ENCODE peak calls at places on chromosome 16, in nine cellular contexts. One of them, this sample, is unnamed.

GRCh38 chr16:79466111-79466510 is 134.4 kb downstream of the MAF start:
- DNase-seq in stimulated activated naive B cell treated with anti-CD40 and anti-IgM and Interleukin-4, amounts not matched to agents 10 μg/mL and 1 μg/mL and 100 μg/mL, for 72 hours: no peak
- DNase-seq in mammary epithelial cell: peak; percentile 49
- DNase-seq in substantia nigra: no peak
- DNase-seq in stimulated activated CD8-positive, alpha-beta memory T cell treated with anti-CD3 and anti-CD28 coated beads, Interleukin-7, amount 100 ng/mL, for 1 hour: no peak
- DNase-seq in activated naive CD4-positive, alpha-beta T cell: no peak
- DNase-seq in CD8-positive, alpha-beta T cell: no peak
- DNase-seq in thoracic aorta: no peak
- DNase-seq in NCI-H1694: no peak
- DNase-seq in this sample: no peak

GRCh38 chr16:86597880-86598606 is 19.7 kb downstream of the FOXL1 start:
- DNase-seq in stimulated activated naive B cell treated with anti-CD40 and anti-IgM and Interleukin-4, amounts not matched to agents 10 μg/mL and 1 μg/mL and 100 μg/mL, for 72 hours: no peak
- DNase-seq in mammary epithelial cell: no peak
- DNase-seq in substantia nigra: no peak
- DNase-seq in stimulated activated CD8-positive, alpha-beta memory T cell treated with anti-CD3 and anti-CD28 coated beads, Interleukin-7, amount 100 ng/mL, for 1 hour: no peak
- DNase-seq in activated naive CD4-positive, alpha-beta T cell: no peak
- DNase-seq in CD8-positive, alpha-beta T cell: no peak
- DNase-seq in thoracic aorta: no peak
- DNase-seq in NCI-H1694: no peak
- DNase-seq in this sample: peak; percentile 11

GRCh38 chr16:28986492-28986891 is 1.6 kb downstream of the LAT start:
- DNase-seq in stimulated activated naive B cell treated with anti-CD40 and anti-IgM and Interleukin-4, amounts not matched to agents 10 μg/mL and 1 μg/mL and 100 μg/mL, for 72 hours: no peak
- DNase-seq in mammary epithelial cell: no peak
- DNase-seq in substantia nigra: no peak
- DNase-seq in stimulated activated CD8-positive, alpha-beta memory T cell treated with anti-CD3 and anti-CD28 coated beads, Interleukin-7, amount 100 ng/mL, for 1 hour: no peak
- DNase-seq in activated naive CD4-positive, alpha-beta T cell: no peak
- DNase-seq in CD8-positive, alpha-beta T cell: no peak
- DNase-seq in thoracic aorta: no peak
- DNase-seq in NCI-H1694: no peak
- DNase-seq in this sample: no peak

GRCh38 chr16:1333854-1334719 is 642 bp downstream of the BAIAP3 start:
- DNase-seq in stimulated activated naive B cell treated with anti-CD40 and anti-IgM and Interleukin-4, amounts not matched to agents 10 μg/mL and 1 μg/mL and 100 μg/mL, for 72 hours: no peak
- DNase-seq in mammary epithelial cell: no peak
- DNase-seq in substantia nigra: no peak
- DNase-seq in stimulated activated CD8-positive, alpha-beta memory T cell treated with anti-CD3 and anti-CD28 coated beads, Interleukin-7, amount 100 ng/mL, for 1 hour: no peak
- DNase-seq in activated naive CD4-positive, alpha-beta T cell: no peak
- DNase-seq in CD8-positive, alpha-beta T cell: no peak
- DNase-seq in thoracic aorta: no peak
- DNase-seq in NCI-H1694: no peak
- DNase-seq in this sample: no peak

GRCh38 chr16:30166202-30166902 is 17.1 kb upstream of the CORO1A start:
- DNase-seq in stimulated activated naive B cell treated with anti-CD40 and anti-IgM and Interleukin-4, amounts not matched to agents 10 μg/mL and 1 μg/mL and 100 μg/mL, for 72 hours: peak; percentile 42
- DNase-seq in mammary epithelial cell: no peak
- DNase-seq in substantia nigra: no peak
- DNase-seq in stimulated activated CD8-positive, alpha-beta memory T cell treated with anti-CD3 and anti-CD28 coated beads, Interleukin-7, amount 100 ng/mL, for 1 hour: no peak
- DNase-seq in activated naive CD4-positive, alpha-beta T cell: no peak
- DNase-seq in CD8-positive, alpha-beta T cell: no peak
- DNase-seq in thoracic aorta: no peak
- DNase-seq in NCI-H1694: no peak
- DNase-seq in this sample: no peak

GRCh38 chr16:64878964-64879363 is 242.9 kb downstream of the CDH11 start:
- DNase-seq in stimulated activated naive B cell treated with anti-CD40 and anti-IgM and Interleukin-4, amounts not matched to agents 10 μg/mL and 1 μg/mL and 100 μg/mL, for 72 hours: no peak
- DNase-seq in mammary epithelial cell: no peak
- DNase-seq in substantia nigra: no peak
- DNase-seq in stimulated activated CD8-positive, alpha-beta memory T cell treated with anti-CD3 and anti-CD28 coated beads, Interleukin-7, amount 100 ng/mL, for 1 hour: no peak
- DNase-seq in activated naive CD4-positive, alpha-beta T cell: no peak
- DNase-seq in CD8-positive, alpha-beta T cell: no peak
- DNase-seq in thoracic aorta: no peak
- DNase-seq in NCI-H1694: no peak
- DNase-seq in this sample: no peak

GRCh38 chr16:72937916-72938315 is 110.0 kb downstream of the ZFHX3 start:
- DNase-seq in stimulated activated naive B cell treated with anti-CD40 and anti-IgM and Interleukin-4, amounts not matched to agents 10 μg/mL and 1 μg/mL and 100 μg/mL, for 72 hours: no peak
- DNase-seq in mammary epithelial cell: no peak
- DNase-seq in substantia nigra: no peak
- DNase-seq in stimulated activated CD8-positive, alpha-beta memory T cell treated with anti-CD3 and anti-CD28 coated beads, Interleukin-7, amount 100 ng/mL, for 1 hour: no peak
- DNase-seq in activated naive CD4-positive, alpha-beta T cell: no peak
- DNase-seq in CD8-positive, alpha-beta T cell: no peak
- DNase-seq in thoracic aorta: no peak
- DNase-seq in NCI-H1694: no peak
- DNase-seq in this sample: peak; percentile 82

GRCh38 chr16:69334696-69335095 is 4.3 kb upstream of the PDF start:
- DNase-seq in stimulated activated naive B cell treated with anti-CD40 and anti-IgM and Interleukin-4, amounts not matched to agents 10 μg/mL and 1 μg/mL and 100 μg/mL, for 72 hours: no peak
- DNase-seq in mammary epithelial cell: no peak
- DNase-seq in substantia nigra: no peak
- DNase-seq in stimulated activated CD8-positive, alpha-beta memory T cell treated with anti-CD3 and anti-CD28 coated beads, Interleukin-7, amount 100 ng/mL, for 1 hour: no peak
- DNase-seq in activated naive CD4-positive, alpha-beta T cell: no peak
- DNase-seq in CD8-positive, alpha-beta T cell: no peak
- DNase-seq in thoracic aorta: no peak
- DNase-seq in NCI-H1694: no peak
- DNase-seq in this sample: no peak

GRCh38 chr16:31301708-31302400 is 42.1 kb downstream of the ITGAM start:
- DNase-seq in stimulated activated naive B cell treated with anti-CD40 and anti-IgM and Interleukin-4, amounts not matched to agents 10 μg/mL and 1 μg/mL and 100 μg/mL, for 72 hours: no peak
- DNase-seq in mammary epithelial cell: peak; percentile 26
- DNase-seq in substantia nigra: no peak
- DNase-seq in stimulated activated CD8-positive, alpha-beta memory T cell treated with anti-CD3 and anti-CD28 coated beads, Interleukin-7, amount 100 ng/mL, for 1 hour: no peak
- DNase-seq in activated naive CD4-positive, alpha-beta T cell: no peak
- DNase-seq in CD8-positive, alpha-beta T cell: no peak
- DNase-seq in thoracic aorta: no peak
- DNase-seq in NCI-H1694: no peak
- DNase-seq in this sample: no peak

GRCh38 chr16:19316846-19317245 is 31.3 kb downstream of the CLEC19A start:
- DNase-seq in stimulated activated naive B cell treated with anti-CD40 and anti-IgM and Interleukin-4, amounts not matched to agents 10 μg/mL and 1 μg/mL and 100 μg/mL, for 72 hours: no peak
- DNase-seq in mammary epithelial cell: no peak
- DNase-seq in substantia nigra: no peak
- DNase-seq in stimulated activated CD8-positive, alpha-beta memory T cell treated with anti-CD3 and anti-CD28 coated beads, Interleukin-7, amount 100 ng/mL, for 1 hour: no peak
- DNase-seq in activated naive CD4-positive, alpha-beta T cell: no peak
- DNase-seq in CD8-positive, alpha-beta T cell: no peak
- DNase-seq in thoracic aorta: no peak
- DNase-seq in NCI-H1694: peak; percentile 46
- DNase-seq in this sample: peak; percentile 9

GRCh38 chr16:58931436-58931835 is 197.3 kb upstream of the GOT2 start:
- DNase-seq in stimulated activated naive B cell treated with anti-CD40 and anti-IgM and Interleukin-4, amounts not matched to agents 10 μg/mL and 1 μg/mL and 100 μg/mL, for 72 hours: no peak
- DNase-seq in mammary epithelial cell: no peak
- DNase-seq in substantia nigra: no peak
- DNase-seq in stimulated activated CD8-positive, alpha-beta memory T cell treated with anti-CD3 and anti-CD28 coated beads, Interleukin-7, amount 100 ng/mL, for 1 hour: no peak
- DNase-seq in activated naive CD4-positive, alpha-beta T cell: no peak
- DNase-seq in CD8-positive, alpha-beta T cell: no peak
- DNase-seq in thoracic aorta: no peak
- DNase-seq in NCI-H1694: no peak
- DNase-seq in this sample: no peak

GRCh38 chr16:29675811-29676643 is 3.0 kb upstream of the QPRT start:
- DNase-seq in stimulated activated naive B cell treated with anti-CD40 and anti-IgM and Interleukin-4, amounts not matched to agents 10 μg/mL and 1 μg/mL and 100 μg/mL, for 72 hours: no peak
- DNase-seq in mammary epithelial cell: peak; percentile 11
- DNase-seq in substantia nigra: no peak
- DNase-seq in stimulated activated CD8-positive, alpha-beta memory T cell treated with anti-CD3 and anti-CD28 coated beads, Interleukin-7, amount 100 ng/mL, for 1 hour: no peak
- DNase-seq in activated naive CD4-positive, alpha-beta T cell: no peak
- DNase-seq in CD8-positive, alpha-beta T cell: no peak
- DNase-seq in thoracic aorta: no peak
- DNase-seq in NCI-H1694: no peak
- DNase-seq in this sample: peak; percentile 30

GRCh38 chr16:53412549-53412948 is 21.7 kb upstream of the RBL2 start:
- DNase-seq in stimulated activated naive B cell treated with anti-CD40 and anti-IgM and Interleukin-4, amounts not matched to agents 10 μg/mL and 1 μg/mL and 100 μg/mL, for 72 hours: no peak
- DNase-seq in mammary epithelial cell: no peak
- DNase-seq in substantia nigra: no peak
- DNase-seq in stimulated activated CD8-positive, alpha-beta memory T cell treated with anti-CD3 and anti-CD28 coated beads, Interleukin-7, amount 100 ng/mL, for 1 hour: no peak
- DNase-seq in activated naive CD4-positive, alpha-beta T cell: no peak
- DNase-seq in CD8-positive, alpha-beta T cell: no peak
- DNase-seq in thoracic aorta: no peak
- DNase-seq in NCI-H1694: no peak
- DNase-seq in this sample: no peak

GRCh38 chr16:19997264-19997663 is 76.4 kb downstream of the GPR139 start:
- DNase-seq in stimulated activated naive B cell treated with anti-CD40 and anti-IgM and Interleukin-4, amounts not matched to agents 10 μg/mL and 1 μg/mL and 100 μg/mL, for 72 hours: no peak
- DNase-seq in mammary epithelial cell: no peak
- DNase-seq in substantia nigra: no peak
- DNase-seq in stimulated activated CD8-positive, alpha-beta memory T cell treated with anti-CD3 and anti-CD28 coated beads, Interleukin-7, amount 100 ng/mL, for 1 hour: no peak
- DNase-seq in activated naive CD4-positive, alpha-beta T cell: no peak
- DNase-seq in CD8-positive, alpha-beta T cell: no peak
- DNase-seq in thoracic aorta: no peak
- DNase-seq in NCI-H1694: no peak
- DNase-seq in this sample: no peak

GRCh38 chr16:77591347-77591746 is 131.0 kb upstream of the NUDT7 start:
- DNase-seq in stimulated activated naive B cell treated with anti-CD40 and anti-IgM and Interleukin-4, amounts not matched to agents 10 μg/mL and 1 μg/mL and 100 μg/mL, for 72 hours: no peak
- DNase-seq in mammary epithelial cell: no peak
- DNase-seq in substantia nigra: no peak
- DNase-seq in stimulated activated CD8-positive, alpha-beta memory T cell treated with anti-CD3 and anti-CD28 coated beads, Interleukin-7, amount 100 ng/mL, for 1 hour: no peak
- DNase-seq in activated naive CD4-positive, alpha-beta T cell: no peak
- DNase-seq in CD8-positive, alpha-beta T cell: no peak
- DNase-seq in thoracic aorta: no peak
- DNase-seq in NCI-H1694: no peak
- DNase-seq in this sample: no peak

GRCh38 chr16:57785385-57785784 is 16.9 kb downstream of the KIFC3 start:
- DNase-seq in stimulated activated naive B cell treated with anti-CD40 and anti-IgM and Interleukin-4, amounts not matched to agents 10 μg/mL and 1 μg/mL and 100 μg/mL, for 72 hours: no peak
- DNase-seq in mammary epithelial cell: no peak
- DNase-seq in substantia nigra: no peak
- DNase-seq in stimulated activated CD8-positive, alpha-beta memory T cell treated with anti-CD3 and anti-CD28 coated beads, Interleukin-7, amount 100 ng/mL, for 1 hour: no peak
- DNase-seq in activated naive CD4-positive, alpha-beta T cell: no peak
- DNase-seq in CD8-positive, alpha-beta T cell: no peak
- DNase-seq in thoracic aorta: no peak
- DNase-seq in NCI-H1694: no peak
- DNase-seq in this sample: no peak

GRCh38 chr16:6146874-6147425 is 1049.4 kb upstream of the EEF2KMT start:
- DNase-seq in stimulated activated naive B cell treated with anti-CD40 and anti-IgM and Interleukin-4, amounts not matched to agents 10 μg/mL and 1 μg/mL and 100 μg/mL, for 72 hours: no peak
- DNase-seq in mammary epithelial cell: no peak
- DNase-seq in substantia nigra: no peak
- DNase-seq in stimulated activated CD8-positive, alpha-beta memory T cell treated with anti-CD3 and anti-CD28 coated beads, Interleukin-7, amount 100 ng/mL, for 1 hour: no peak
- DNase-seq in activated naive CD4-positive, alpha-beta T cell: no peak
- DNase-seq in CD8-positive, alpha-beta T cell: no peak
- DNase-seq in thoracic aorta: no peak
- DNase-seq in NCI-H1694: no peak
- DNase-seq in this sample: no peak

GRCh38 chr16:70740174-70740918 is 54.5 kb upstream of the MTSS2 start:
- DNase-seq in stimulated activated naive B cell treated with anti-CD40 and anti-IgM and Interleukin-4, amounts not matched to agents 10 μg/mL and 1 μg/mL and 100 μg/mL, for 72 hours: no peak
- DNase-seq in mammary epithelial cell: no peak
- DNase-seq in substantia nigra: no peak
- DNase-seq in stimulated activated CD8-positive, alpha-beta memory T cell treated with anti-CD3 and anti-CD28 coated beads, Interleukin-7, amount 100 ng/mL, for 1 hour: no peak
- DNase-seq in activated naive CD4-positive, alpha-beta T cell: no peak
- DNase-seq in CD8-positive, alpha-beta T cell: no peak
- DNase-seq in thoracic aorta: no peak
- DNase-seq in NCI-H1694: no peak
- DNase-seq in this sample: no peak

GRCh38 chr16:16146380-16147315 is 76.6 kb downstream of the ABCC6 start:
- DNase-seq in stimulated activated naive B cell treated with anti-CD40 and anti-IgM and Interleukin-4, amounts not matched to agents 10 μg/mL and 1 μg/mL and 100 μg/mL, for 72 hours: no peak
- DNase-seq in mammary epithelial cell: no peak
- DNase-seq in substantia nigra: no peak
- DNase-seq in stimulated activated CD8-positive, alpha-beta memory T cell treated with anti-CD3 and anti-CD28 coated beads, Interleukin-7, amount 100 ng/mL, for 1 hour: no peak
- DNase-seq in activated naive CD4-positive, alpha-beta T cell: no peak
- DNase-seq in CD8-positive, alpha-beta T cell: no peak
- DNase-seq in thoracic aorta: no peak
- DNase-seq in NCI-H1694: no peak
- DNase-seq in this sample: no peak

GRCh38 chr16:2671741-2672140 is 10.6 kb upstream of the KCTD5 start:
- DNase-seq in stimulated activated naive B cell treated with anti-CD40 and anti-IgM and Interleukin-4, amounts not matched to agents 10 μg/mL and 1 μg/mL and 100 μg/mL, for 72 hours: no peak
- DNase-seq in mammary epithelial cell: no peak
- DNase-seq in substantia nigra: no peak
- DNase-seq in stimulated activated CD8-positive, alpha-beta memory T cell treated with anti-CD3 and anti-CD28 coated beads, Interleukin-7, amount 100 ng/mL, for 1 hour: no peak
- DNase-seq in activated naive CD4-positive, alpha-beta T cell: no peak
- DNase-seq in CD8-positive, alpha-beta T cell: no peak
- DNase-seq in thoracic aorta: no peak
- DNase-seq in NCI-H1694: no peak
- DNase-seq in this sample: no peak

GRCh38 chr16:8375208-8375607 is 215.1 kb downstream of the TMEM114 start:
- DNase-seq in stimulated activated naive B cell treated with anti-CD40 and anti-IgM and Interleukin-4, amounts not matched to agents 10 μg/mL and 1 μg/mL and 100 μg/mL, for 72 hours: no peak
- DNase-seq in mammary epithelial cell: no peak
- DNase-seq in substantia nigra: no peak
- DNase-seq in stimulated activated CD8-positive, alpha-beta memory T cell treated with anti-CD3 and anti-CD28 coated beads, Interleukin-7, amount 100 ng/mL, for 1 hour: no peak
- DNase-seq in activated naive CD4-positive, alpha-beta T cell: no peak
- DNase-seq in CD8-positive, alpha-beta T cell: no peak
- DNase-seq in thoracic aorta: no peak
- DNase-seq in NCI-H1694: no peak
- DNase-seq in this sample: no peak

GRCh38 chr16:5024632-5025031 is 9.1 kb downstream of the NAGPA start:
- DNase-seq in stimulated activated naive B cell treated with anti-CD40 and anti-IgM and Interleukin-4, amounts not matched to agents 10 μg/mL and 1 μg/mL and 100 μg/mL, for 72 hours: no peak
- DNase-seq in mammary epithelial cell: peak; percentile 45
- DNase-seq in substantia nigra: no peak
- DNase-seq in stimulated activated CD8-positive, alpha-beta memory T cell treated with anti-CD3 and anti-CD28 coated beads, Interleukin-7, amount 100 ng/mL, for 1 hour: no peak
- DNase-seq in activated naive CD4-positive, alpha-beta T cell: no peak
- DNase-seq in CD8-positive, alpha-beta T cell: no peak
- DNase-seq in thoracic aorta: no peak
- DNase-seq in NCI-H1694: peak; percentile 60
- DNase-seq in this sample: peak; percentile 74

GRCh38 chr16:81700071-81700779 is 78.9 kb upstream of the PLCG2 start:
- DNase-seq in stimulated activated naive B cell treated with anti-CD40 and anti-IgM and Interleukin-4, amounts not matched to agents 10 μg/mL and 1 μg/mL and 100 μg/mL, for 72 hours: no peak
- DNase-seq in mammary epithelial cell: no peak
- DNase-seq in substantia nigra: no peak
- DNase-seq in stimulated activated CD8-positive, alpha-beta memory T cell treated with anti-CD3 and anti-CD28 coated beads, Interleukin-7, amount 100 ng/mL, for 1 hour: no peak
- DNase-seq in activated naive CD4-positive, alpha-beta T cell: no peak
- DNase-seq in CD8-positive, alpha-beta T cell: no peak
- DNase-seq in thoracic aorta: no peak
- DNase-seq in NCI-H1694: no peak
- DNase-seq in this sample: no peak

GRCh38 chr16:51180719-51181494 is 29.8 kb upstream of the SALL1 start:
- DNase-seq in stimulated activated naive B cell treated with anti-CD40 and anti-IgM and Interleukin-4, amounts not matched to agents 10 μg/mL and 1 μg/mL and 100 μg/mL, for 72 hours: no peak
- DNase-seq in mammary epithelial cell: no peak
- DNase-seq in substantia nigra: no peak
- DNase-seq in stimulated activated CD8-positive, alpha-beta memory T cell treated with anti-CD3 and anti-CD28 coated beads, Interleukin-7, amount 100 ng/mL, for 1 hour: no peak
- DNase-seq in activated naive CD4-positive, alpha-beta T cell: no peak
- DNase-seq in CD8-positive, alpha-beta T cell: no peak
- DNase-seq in thoracic aorta: no peak
- DNase-seq in NCI-H1694: no peak
- DNase-seq in this sample: no peak

GRCh38 chr16:30095166-30096078 is 591 bp downstream of the YPEL3 start:
- DNase-seq in stimulated activated naive B cell treated with anti-CD40 and anti-IgM and Interleukin-4, amounts not matched to agents 10 μg/mL and 1 μg/mL and 100 μg/mL, for 72 hours: no peak
- DNase-seq in mammary epithelial cell: no peak
- DNase-seq in substantia nigra: no peak
- DNase-seq in stimulated activated CD8-positive, alpha-beta memory T cell treated with anti-CD3 and anti-CD28 coated beads, Interleukin-7, amount 100 ng/mL, for 1 hour: no peak
- DNase-seq in activated naive CD4-positive, alpha-beta T cell: no peak
- DNase-seq in CD8-positive, alpha-beta T cell: peak; percentile 25
- DNase-seq in thoracic aorta: no peak
- DNase-seq in NCI-H1694: no peak
- DNase-seq in this sample: no peak

This sample was measured in NCI-H2171 treated with DMSO at 0.1 percent for 48 hours.